ENCODE peak calls at places on chromosome 15, in ten cellular contexts. L is IMR-90, H is NCI-H1436, Y is kidney, S is NCI-H1417, N is heart right ventricle, V is H54, I is fibroblast of pulmonary artery, F is amniotic stem cell, P is smooth muscle cell of the brain vasculature. O is an unnamed sample.

GRCh38 chr15:25710184-25710583 is 152.9 kb downstream of the ATP10A start:
- DNase-seq in N (peak; percentile 61), Y (no peak), H (no peak), I (peak; percentile 18), F (no peak), V (no peak), S (no peak), L (no peak), P (no peak), O (no peak)

GRCh38 chr15:69474846-69475455 is 22.3 kb downstream of the RPLP1 start:
- DNase-seq in F (no peak), P (no peak), H (no peak), S (no peak), V (no peak), N (no peak), Y (no peak), L (peak; percentile 23), I (no peak), O (no peak)

GRCh38 chr15:101187820-101188516 is 63.9 kb downstream of the CHSY1 start:
- DNase-seq in F (peak; percentile 50), H (no peak), P (peak; percentile 73), Y (no peak), I (peak; percentile 96), N (no peak), V (no peak), L (peak; percentile 99), S (no peak), O (no peak)

GRCh38 chr15:90812881-90813280 is 55.5 kb upstream of the FURIN start:
- DNase-seq in S (no peak), I (no peak), P (no peak), V (no peak), L (no peak), N (no peak), F (no peak), H (no peak), Y (no peak), O (no peak)

GRCh38 chr15:90054618-90055097 is 47.6 kb downstream of the IDH2 start:
- DNase-seq in P (no peak), S (peak; percentile 27), Y (no peak), V (no peak), L (no peak), I (no peak), N (no peak), F (no peak), H (no peak), O (no peak)

GRCh38 chr15:58297639-58298038 is 134.2 kb upstream of the LIPC start:
- DNase-seq in P (no peak), F (no peak), Y (no peak), S (no peak), L (no peak), V (no peak), I (no peak), H (no peak), N (no peak), O (no peak)

GRCh38 chr15:72227192-72227586 is 3.8 kb downstream of the PKM start:
- DNase-seq in P (no peak), F (peak; percentile 56), H (no peak), Y (no peak), I (peak; percentile 86), V (no peak), N (no peak), L (peak; percentile 91), S (no peak), O (no peak)

GRCh38 chr15:70023769-70024491 is 73.8 kb downstream of the TLE3 start:
- DNase-seq in V (no peak), F (no peak), Y (peak; percentile 78), P (no peak), S (no peak), L (peak; percentile 36), I (peak; percentile 90), N (peak; percentile 35), H (peak; percentile 41), O (no peak)

GRCh38 chr15:37907136-37907535 is 27.3 kb upstream of the TMCO5A start:
- DNase-seq in H (no peak), S (no peak), N (no peak), P (no peak), L (peak; percentile 22), V (no peak), I (peak; percentile 39), Y (no peak), F (no peak), O (no peak)

GRCh38 chr15:60065951-60066350 is 61.8 kb downstream of the FOXB1 start:
- DNase-seq in Y (no peak), V (no peak), H (no peak), F (no peak), I (peak; percentile 47), N (no peak), P (no peak), S (no peak), L (no peak), O (no peak)

GRCh38 chr15:73685561-73685960 is 1.4 kb downstream of the CD276 start:
- DNase-seq in F (no peak), P (no peak), I (peak; percentile 25), Y (no peak), S (no peak), L (peak; percentile 20), V (no peak), H (no peak), N (no peak), O (no peak)

GRCh38 chr15:76056931-76057330 is 2.9 kb upstream of the TMEM266 start:
- DNase-seq in S (no peak), F (no peak), I (no peak), P (no peak), N (no peak), L (no peak), Y (no peak), H (no peak), V (no peak), O (no peak)

GRCh38 chr15:77832874-77833273 is 200.2 kb upstream of the LINGO1 start:
- DNase-seq in L (no peak), F (no peak), Y (no peak), H (no peak), S (no peak), V (no peak), P (no peak), N (no peak), I (no peak), O (no peak)

GRCh38 chr15:70210076-70210475 is 112.4 kb upstream of the TLE3 start:
- DNase-seq in I (no peak), P (no peak), N (no peak), V (no peak), S (no peak), L (no peak), H (no peak), Y (no peak), F (no peak), O (no peak)

GRCh38 chr15:70559223-70559823 is 204.0 kb downstream of the UACA start:
- DNase-seq in Y (peak; percentile 79), P (no peak), L (peak; percentile 44), H (no peak), I (peak; percentile 53), N (peak; percentile 36), V (no peak), F (no peak), S (no peak), O (no peak)

GRCh38 chr15:89356634-89357298 is 22.1 kb upstream of the POLG start:
- DNase-seq in Y (peak; percentile 30), S (peak; percentile 14), I (no peak), V (no peak), L (no peak), P (no peak), F (no peak), H (peak; percentile 43), N (no peak), O (no peak)

GRCh38 chr15:25679492-25679891 is 183.6 kb downstream of the ATP10A start:
- DNase-seq in I (no peak), Y (no peak), V (no peak), H (no peak), F (no peak), P (no peak), S (no peak), N (no peak), L (no peak), O (no peak)

GRCh38 chr15:101597360-101597928 is 54.7 kb downstream of the TM2D3 start:
- DNase-seq in N (no peak), H (no peak), V (no peak), I (peak; percentile 11), Y (no peak), S (no peak), L (no peak), P (no peak), F (no peak), O (no peak)

O was measured in GM18507.